ENCODE peak calls at places on chromosomes 12 and 14, in nine cellular contexts. F, C, L, J, B, M, U, K and P are unnamed samples.

GRCh38 chr12:4448376-4448775 is 2.8 kb upstream of the FGF6 start:
- DNase-seq in F (no peak), C (no peak), L (no peak), J (no peak), B (no peak), M (no peak), U (no peak), K (no peak), P (no peak)

GRCh38 chr12:47377414-47378221 is 297.9 kb upstream of the AMIGO2 start:
- DNase-seq in F (peak; percentile 85), C (peak; percentile 100), L (peak; percentile 12), J (peak; percentile 100), B (peak; percentile 89), M (peak; percentile 76), U (no peak), K (peak; percentile 100), P (no peak)

GRCh38 chr14:67704484-67705089 is 2.9 kb downstream of the RDH12 start:
- DNase-seq in F (no peak), C (peak; percentile 37), L (peak; percentile 25), J (peak; percentile 74), B (no peak), M (peak; percentile 29), U (peak; percentile 47), K (peak; percentile 54), P (peak; percentile 44)

GRCh38 chr12:24109381-24110039 is 160.0 kb upstream of the SOX5 start:
- DNase-seq in F (no peak), C (no peak), L (no peak), J (peak; percentile 35), B (no peak), M (no peak), U (no peak), K (peak; percentile 32), P (no peak)

GRCh38 chr14:52879958-52880357 is 70.9 kb downstream of the FERMT2 start:
- DNase-seq in F (no peak), C (peak; percentile 75), L (no peak), J (peak; percentile 16), B (no peak), M (no peak), U (no peak), K (peak; percentile 56), P (no peak)

GRCh38 chr14:94953541-94954260 is 183.8 kb upstream of the GSC start:
- DNase-seq in F (no peak), C (no peak), L (no peak), J (no peak), B (no peak), M (no peak), U (no peak), K (no peak), P (no peak)

GRCh38 chr12:6494968-6495367 is 1.1 kb downstream of the NCAPD2 start:
- DNase-seq in F (no peak), C (no peak), L (no peak), J (no peak), B (no peak), M (no peak), U (no peak), K (no peak), P (no peak)

GRCh38 chr14:68140111-68140741 is 320.6 kb downstream of the RAD51B start:
- DNase-seq in F (no peak), C (peak; percentile 94), L (no peak), J (peak; percentile 93), B (no peak), M (peak; percentile 100), U (no peak), K (peak; percentile 99), P (no peak)

GRCh38 chr14:50067723-50068495 is 48.5 kb downstream of the VCPKMT start:
- DNase-seq in F (no peak), C (peak; percentile 82), L (no peak), J (peak; percentile 54), B (no peak), M (no peak), U (no peak), K (peak; percentile 81), P (no peak)

GRCh38 chr12:42868291-42868690 is 278.7 kb upstream of the PRICKLE1 start:
- DNase-seq in F (no peak), C (no peak), L (no peak), J (no peak), B (no peak), M (no peak), U (no peak), K (no peak), P (no peak)
- TF ChIP-seq CTCF in F (no peak), C (no peak), L (no peak), J (no peak), B (no peak), M (no peak), U (no peak), K (no peak), P (no peak)

DNA sequence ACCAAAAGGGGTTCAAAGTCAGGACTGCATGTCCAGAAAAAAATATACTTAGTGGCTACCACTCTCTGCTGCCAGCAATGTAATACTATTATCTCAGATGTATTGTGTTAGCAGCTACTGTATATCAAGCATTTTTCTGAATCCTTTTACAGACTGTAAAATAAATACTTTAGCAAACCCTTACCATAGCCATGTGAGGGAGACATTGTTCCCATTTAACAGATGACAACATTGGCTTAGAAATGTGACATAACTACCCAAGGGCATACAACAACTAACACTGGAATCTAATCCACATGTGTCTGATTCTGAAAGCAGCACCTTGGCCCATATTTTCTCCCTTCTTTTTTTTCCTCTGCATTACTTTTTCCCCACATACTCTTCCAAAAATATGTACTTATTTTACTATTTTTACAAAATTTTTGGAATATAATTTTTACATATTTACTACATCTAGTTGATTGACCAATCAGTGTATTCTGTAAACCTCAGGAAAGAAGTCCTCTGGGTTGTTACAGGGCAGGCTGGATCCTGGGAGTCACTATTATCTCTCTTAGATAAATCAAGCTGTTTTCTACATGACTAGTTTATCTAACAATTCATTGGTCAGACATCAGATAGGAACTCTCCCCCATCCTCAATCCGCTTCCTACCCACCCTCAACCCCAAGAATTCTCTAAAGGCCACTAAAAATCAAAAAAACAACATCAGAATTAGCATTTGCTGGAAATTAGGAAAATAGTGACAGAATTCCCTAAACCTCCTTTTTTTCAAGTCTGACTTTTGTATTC is 154.1 kb downstream of the BTG1 start:
- DNase-seq in F (no peak), C (no peak), L (no peak), J (no peak), B (no peak), M (no peak), U (no peak), K (no peak), P (no peak)
- TF ChIP-seq CTCF in F (no peak), C (no peak), L (no peak), J (no peak), B (no peak), M (no peak), U (peak; percentile 30), K (no peak), P (peak; percentile 30)

GRCh38 chr12:114636723-114637480 is 47.1 kb downstream of the TBX3 start:
- DNase-seq in F (no peak), C (no peak), L (peak; percentile 18), J (peak; percentile 25), B (no peak), M (no peak), U (no peak), K (peak; percentile 19), P (no peak)
- TF ChIP-seq CTCF in F (no peak), C (peak; percentile 67), L (peak; percentile 54), J (peak; percentile 44), B (no peak), M (peak; percentile 52), U (no peak), K (peak; percentile 58), P (no peak)

GRCh38 chr12:32302218-32302826 is 97.0 kb upstream of the FGD4 start:
- DNase-seq in F (no peak), C (no peak), L (peak; percentile 53), J (peak; percentile 46), B (no peak), M (no peak), U (no peak), K (no peak), P (peak; percentile 34)

GRCh38 chr12:32301216-32301615 is 98.1 kb upstream of the FGD4 start:
- DNase-seq in F (no peak), C (no peak), L (no peak), J (no peak), B (no peak), M (no peak), U (no peak), K (peak; percentile 55), P (no peak)

GRCh38 chr12:32307352-32307751 is 92.0 kb upstream of the FGD4 start:
- DNase-seq in F (no peak), C (no peak), L (no peak), J (no peak), B (no peak), M (no peak), U (no peak), K (no peak), P (no peak)

GRCh38 chr12:32303171-32303570 is 96.2 kb upstream of the FGD4 start:
- DNase-seq in F (no peak), C (no peak), L (no peak), J (no peak), B (no peak), M (peak; percentile 64), U (no peak), K (peak; percentile 4), P (no peak)

GRCh38 chr12:32305163-32305562 is 94.2 kb upstream of the FGD4 start:
- DNase-seq in F (no peak), C (no peak), L (no peak), J (peak; percentile 54), B (no peak), M (no peak), U (no peak), K (peak; percentile 50), P (peak; percentile 16)
- TF ChIP-seq CTCF in F (no peak), C (peak; percentile 14), L (peak; percentile 55), J (peak; percentile 46), B (peak; percentile 20), M (peak; percentile 36), U (peak; percentile 50), K (peak; percentile 65), P (peak; percentile 69)

GRCh38 chr14:20697273-20698017 is 8.9 kb downstream of the ANG start:
- DNase-seq in F (no peak), C (peak; percentile 78), L (peak; percentile 63), J (peak; percentile 82), B (peak; percentile 68), M (peak; percentile 30), U (peak; percentile 71), K (peak; percentile 75), P (peak; percentile 78)

GRCh38 chr14:20692111-20692751 is 3.7 kb downstream of the ANG start:
- DNase-seq in F (no peak), C (no peak), L (no peak), J (no peak), B (no peak), M (no peak), U (no peak), K (no peak), P (no peak)

GRCh38 chr14:20698934-20699333 is 10.4 kb downstream of the ANG start:
- DNase-seq in F (no peak), C (no peak), L (no peak), J (no peak), B (no peak), M (no peak), U (no peak), K (no peak), P (no peak)

GRCh38 chr14:20696776-20697175 is 8.2 kb downstream of the ANG start:
- DNase-seq in F (no peak), C (no peak), L (no peak), J (no peak), B (no peak), M (no peak), U (no peak), K (no peak), P (no peak)

DNA sequence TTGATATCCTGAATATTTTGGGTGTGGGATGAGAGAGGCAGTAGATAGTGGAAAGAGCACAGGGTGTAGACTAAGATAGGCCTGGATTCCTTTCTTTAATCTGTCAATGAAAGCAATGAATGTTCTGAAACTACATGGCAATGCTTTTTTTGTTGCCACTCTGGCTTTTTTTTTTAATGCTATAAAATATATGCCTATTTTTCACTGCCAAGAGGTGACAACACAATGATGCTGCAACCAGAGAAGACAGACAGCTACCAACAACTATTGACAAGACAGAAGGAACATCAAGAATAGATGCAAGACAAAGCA is 9.4 kb downstream of the ANG start:
- DNase-seq in F (no peak), C (no peak), L (no peak), J (no peak), B (no peak), M (no peak), U (no peak), K (no peak), P (no peak)
- TF ChIP-seq CTCF in F (peak; percentile 6), C (no peak), L (no peak), J (no peak), B (no peak), M (no peak), U (no peak), K (no peak), P (no peak)